ENCODE peak calls at places on chromosomes 16 and 17, in seven cellular contexts. H is HL-60, Y is tibial artery, M is cardiac muscle cell, V is Karpas-422, W is A673, E is heart left ventricle. S is an unnamed sample.

GRCh38 chr17:42072323-42073187 is 22.2 kb upstream of the C17orf113 start:
- DNase-seq in W (no peak), E (no peak), Y (no peak), M (peak), V (no peak), H (peak), S (no peak)

GRCh38 chr16:10920726-10921427 is 21.4 kb downstream of the DEXI start:
- DNase-seq in Y (no peak), V (no peak), M (no peak), W (no peak), E (no peak), H (no peak), S (no peak)

GRCh38 chr17:61384384-61385090 is 15.1 kb upstream of the TBX2 start:
- DNase-seq in W (no peak), H (no peak), Y (no peak), M (no peak), V (no peak), E (no peak), S (no peak)

GRCh38 chr16:75541236-75541635 is 5.3 kb upstream of the CHST5 start:
- DNase-seq in H (no peak), W (no peak), Y (no peak), V (no peak), E (no peak), M (no peak), S (no peak)

GRCh38 chr17:559699-560378 is 154.8 kb downstream of the VPS53 start:
- DNase-seq in H (no peak), E (no peak), V (no peak), Y (peak), M (no peak), W (no peak), S (peak)

GRCh38 chr16:23357761-23358290 is 55.7 kb downstream of the SCNN1B start:
- DNase-seq in Y (peak), E (no peak), V (no peak), H (no peak), M (no peak), W (no peak), S (no peak)

GRCh38 chr17:57257911-57258885 is 1.9 kb downstream of the MSI2 start:
- DNase-seq in H (no peak), M (no peak), W (peak), E (no peak), V (peak), Y (no peak), S (no peak)

GRCh38 chr16:72124761-72125634 is 31.4 kb downstream of the DHX38 start:
- DNase-seq in W (peak), E (peak), H (peak), V (peak), M (peak), Y (peak), S (peak)

GRCh38 chr16:47480410-47480809 is 19.3 kb downstream of the PHKB start:
- DNase-seq in Y (no peak), H (no peak), M (no peak), V (no peak), W (no peak), E (no peak), S (no peak)

GRCh38 chr16:27427538-27427937 is 25.6 kb downstream of the IL21R start:
- DNase-seq in V (no peak), Y (no peak), W (no peak), M (no peak), E (no peak), H (no peak), S (peak)

GRCh38 chr16:1771864-1772361 is 570 bp upstream of the NME3 start:
- DNase-seq in Y (no peak), H (no peak), W (peak), E (no peak), M (peak), V (no peak), S (no peak)

GRCh38 chr16:89314357-89314756 is 96.9 kb downstream of the ZNF778 start:
- DNase-seq in H (no peak), Y (no peak), W (no peak), M (no peak), V (no peak), E (no peak), S (no peak)

GRCh38 chr17:42774066-42774750 is 959 bp downstream of the VPS25 start:
- DNase-seq in Y (no peak), E (no peak), W (no peak), M (no peak), H (no peak), V (no peak), S (no peak)

GRCh38 chr17:41579484-41580243 is 7.0 kb downstream of the KRT14 start:
- DNase-seq in H (peak), E (peak), V (peak), Y (peak), M (peak), W (peak), S (peak)

GRCh38 chr17:59105852-59106462 is 723 bp downstream of the TRIM37 start:
- DNase-seq in M (no peak), W (peak), H (peak), Y (peak), V (peak), E (peak), S (peak)

GRCh38 chr17:37051839-37052238 is 103.1 kb downstream of the AATF start:
- DNase-seq in H (no peak), W (no peak), M (no peak), E (no peak), Y (no peak), V (no peak), S (no peak)

GRCh38 chr17:75695830-75696271 is 25.4 kb upstream of the ITGB4 start:
- DNase-seq in H (no peak), Y (no peak), W (no peak), V (no peak), E (peak), M (no peak), S (no peak)

GRCh38 chr16:27248036-27248435 is 20.5 kb downstream of the NSMCE1 start:
- DNase-seq in H (no peak), W (no peak), E (no peak), V (no peak), Y (no peak), M (no peak), S (no peak)

GRCh38 chr17:15456972-15457722 is 10.3 kb downstream of the CDRT4 start:
- DNase-seq in H (no peak), M (no peak), E (peak), Y (peak), W (no peak), V (no peak), S (peak)

GRCh38 chr17:48624544-48625501 is 1.3 kb downstream of the HOXB9 start:
- DNase-seq in H (no peak), M (peak), E (no peak), Y (no peak), V (no peak), W (peak), S (no peak)

GRCh38 chr17:2275722-2276121 is 27.9 kb downstream of the SMG6 start:
- DNase-seq in Y (no peak), M (no peak), E (no peak), V (no peak), W (no peak), H (no peak), S (no peak)

GRCh38 chr17:36890398-36891190 is 46.7 kb upstream of the LHX1 start:
- DNase-seq in M (no peak), V (no peak), H (no peak), E (no peak), Y (no peak), W (no peak), S (no peak)

GRCh38 chr16:12874135-12874534 is 27.3 kb upstream of the SHISA9 start:
- DNase-seq in W (no peak), H (no peak), V (no peak), E (no peak), M (no peak), Y (no peak), S (no peak)

GRCh38 chr17:55609737-55610201 is 98.5 kb upstream of the SMIM36 start:
- DNase-seq in E (no peak), H (no peak), Y (no peak), M (peak), V (no peak), W (no peak), S (no peak)

GRCh38 chr16:78918805-78919204 is 681.7 kb downstream of the MAF start:
- DNase-seq in V (no peak), M (no peak), E (no peak), W (no peak), H (no peak), Y (no peak), S (no peak)

GRCh38 chr16:21060027-21060510 is 90.6 kb downstream of the DNAH3 start:
- DNase-seq in Y (no peak), M (no peak), V (no peak), E (no peak), H (no peak), W (no peak), S (no peak)

GRCh38 chr16:60636117-60636516 is 1400.1 kb downstream of the CDH8 start:
- DNase-seq in E (no peak), Y (no peak), W (no peak), M (no peak), V (no peak), H (no peak), S (no peak)

GRCh38 chr16:70713342-70713741 is 27.5 kb upstream of the MTSS2 start:
- DNase-seq in V (no peak), W (no peak), H (no peak), Y (no peak), M (no peak), E (no peak), S (no peak)

GRCh38 chr16:391885-392335 is 5.1 kb upstream of the NME4 start:
- DNase-seq in Y (peak), W (peak), V (peak), E (no peak), M (peak), H (peak), S (no peak)

GRCh38 chr16:84820771-84821170 is 986 bp downstream of the CRISPLD2 start:
- DNase-seq in Y (no peak), V (no peak), E (no peak), M (no peak), W (no peak), H (no peak), S (no peak)

GRCh38 chr16:23060458-23061320 is 88.6 kb downstream of the USP31 start:
- DNase-seq in Y (peak), M (peak), V (peak), H (peak), W (peak), E (no peak), S (peak)

GRCh38 chr16:75074920-75075687 is 41.5 kb downstream of the LDHD start:
- DNase-seq in Y (no peak), W (no peak), H (peak), V (peak), E (peak), M (no peak), S (peak)

GRCh38 chr16:30096862-30097563 is 1.0 kb upstream of the YPEL3 start:
- DNase-seq in M (no peak), H (no peak), E (peak), V (peak), W (no peak), Y (no peak), S (no peak)

GRCh38 chr16:75576384-75576811 is 10.2 kb downstream of the GABARAPL2 start:
- DNase-seq in Y (peak), M (no peak), E (no peak), W (no peak), H (no peak), V (no peak), S (no peak)

GRCh38 chr17:38430316-38430715 is 2.1 kb downstream of the ARHGAP23 start:
- DNase-seq in W (no peak), H (no peak), M (no peak), E (no peak), Y (no peak), V (no peak), S (no peak)

GRCh38 chr17:81366648-81367047 is 28.6 kb upstream of the BAHCC1 start:
- DNase-seq in E (no peak), M (no peak), H (no peak), Y (no peak), V (no peak), W (no peak), S (no peak)

GRCh38 chr17:81365601-81366585 is 29.4 kb upstream of the BAHCC1 start:
- DNase-seq in Y (no peak), H (no peak), E (no peak), M (no peak), W (no peak), V (peak), S (peak)

GRCh38 chr17:81365148-81365600 is 30.1 kb upstream of the BAHCC1 start:
- DNase-seq in V (no peak), E (peak), Y (no peak), H (no peak), W (peak), M (peak), S (peak)

GRCh38 chr17:81367171-81367570 is 28.1 kb upstream of the BAHCC1 start:
- DNase-seq in M (no peak), E (no peak), Y (no peak), V (no peak), H (no peak), W (no peak), S (no peak)

DNA sequence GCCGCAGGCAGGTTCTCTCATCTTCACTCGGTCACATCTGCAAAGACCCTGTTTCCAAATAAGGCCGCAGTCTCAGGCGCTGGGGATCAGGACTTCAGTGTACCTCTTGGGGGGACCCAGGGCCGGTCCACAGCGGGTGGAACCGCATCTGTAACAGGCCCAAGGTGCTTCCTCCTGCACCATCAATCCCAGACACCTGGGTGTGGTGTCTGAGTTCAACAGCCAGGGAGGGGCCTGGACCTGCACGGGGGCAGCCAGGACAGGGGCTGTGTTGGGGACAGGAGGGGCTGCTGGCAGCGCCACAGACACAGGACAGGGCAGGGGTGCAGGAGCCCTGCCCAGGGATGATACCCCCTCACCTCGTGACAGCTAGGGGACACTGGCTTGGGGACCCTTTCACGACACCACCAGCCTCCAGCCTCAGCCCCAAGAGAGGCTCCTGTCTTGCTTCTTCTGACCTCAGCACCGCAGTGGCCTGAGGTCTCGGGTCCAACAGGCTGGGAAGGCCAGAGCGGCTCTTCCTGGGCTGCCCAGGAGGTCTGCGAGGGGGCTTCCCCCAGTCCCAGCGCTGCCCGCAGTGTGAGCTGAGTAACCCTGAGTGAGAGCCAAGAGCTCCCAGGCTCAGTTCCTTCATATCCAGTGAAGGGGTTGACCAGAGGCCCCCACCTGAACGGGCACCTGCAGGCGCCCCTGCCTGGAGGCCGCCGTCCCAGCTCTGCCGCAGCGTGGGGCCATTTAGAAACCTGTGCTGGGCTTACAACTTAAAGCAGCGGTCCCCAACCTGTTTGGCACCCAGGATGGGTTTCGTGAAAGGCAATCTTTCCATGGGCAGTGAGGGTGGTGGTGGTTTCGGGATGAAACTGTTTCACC is 30.7 kb upstream of the BAHCC1 start:
- DNase-seq in H (no peak), V (no peak), Y (no peak), M (no peak), W (no peak), E (no peak), S (no peak)
- H3K27ac ChIP-seq in H (no peak), V (no peak), Y (no peak), M (no peak), W (no peak), E (no peak), S (no peak)

DNA sequence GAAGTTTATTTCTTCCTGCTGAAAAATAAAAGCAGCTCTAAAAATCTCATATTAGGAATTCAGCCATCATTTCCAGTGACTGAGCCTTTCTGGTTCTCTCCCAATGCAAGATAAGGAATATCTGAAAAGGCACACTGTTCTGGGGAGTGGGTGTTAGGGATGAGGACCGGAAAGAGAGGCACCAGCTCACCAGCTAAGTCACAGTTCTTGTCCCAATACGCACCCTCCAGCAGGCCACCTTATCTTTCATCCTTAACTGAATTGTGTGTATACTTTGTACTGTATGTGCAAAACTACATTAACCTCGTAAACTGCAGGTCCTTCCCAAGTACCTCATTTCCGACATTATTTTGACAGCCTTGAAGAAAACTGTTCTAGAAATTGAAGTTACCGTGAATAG is 11.0 kb downstream of the AMFR start:
- DNase-seq in Y (no peak), W (no peak), E (no peak), M (no peak), H (no peak), V (no peak), S (no peak)
- H3K27ac ChIP-seq in Y (no peak), W (no peak), E (no peak), M (peak), H (no peak), V (no peak), S (no peak)

GRCh38 chr17:76873856-76874255 is 5.7 kb downstream of the MGAT5B start:
- DNase-seq in Y (no peak), M (no peak), H (no peak), V (no peak), W (no peak), E (no peak), S (no peak)
- H3K27ac ChIP-seq in Y (no peak), M (no peak), H (no peak), V (no peak), W (no peak), E (no peak), S (no peak)

GRCh38 chr16:14196011-14196410 is 124.9 kb downstream of the MRTFB start:
- DNase-seq in W (peak), M (no peak), E (no peak), H (no peak), Y (no peak), V (no peak), S (no peak)
- H3K27ac ChIP-seq in W (no peak), M (no peak), E (no peak), H (no peak), Y (no peak), V (no peak), S (no peak)

DNA sequence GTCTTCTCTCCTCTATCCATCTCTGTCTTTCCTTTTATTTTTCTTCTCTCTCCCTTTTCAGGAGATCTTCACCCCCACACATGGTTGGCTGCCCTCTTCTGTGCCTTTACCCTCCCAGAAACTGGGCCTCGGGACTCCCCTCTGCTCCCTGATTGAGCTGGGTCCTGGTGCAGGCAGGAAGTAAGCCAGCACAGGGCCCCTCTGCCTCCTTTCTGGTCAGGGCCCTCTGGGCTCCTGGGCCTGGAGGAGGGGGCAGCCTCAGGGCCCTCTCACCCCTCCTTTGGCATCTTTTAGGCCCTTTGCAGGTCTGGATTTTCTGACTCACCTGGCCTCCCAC is 21.1 kb upstream of the TAC4 start:
- DNase-seq in Y (no peak), E (no peak), M (no peak), H (no peak), V (no peak), W (no peak), S (no peak)
- H3K27ac ChIP-seq in Y (no peak), E (no peak), M (no peak), H (no peak), V (no peak), W (no peak), S (no peak)